ENCODE peak calls at places on chromosomes 11 and 22, in six cellular contexts. M is NCI-H1417 treated with DMSO at 0.1 percent for 48 hours, O is pancreas, S is M059J, D is osteoblast, R is T-helper 9 cell. K is an unnamed sample.

GRCh38 chr11:65649656-65650546 is 12.0 kb downstream of the SIPA1 start:
- DNase-seq in M (no peak), O (peak; percentile 35), S (no peak), D (peak; percentile 80), R (no peak), K (no peak)

GRCh38 chr11:128924109-128924508 is 18.6 kb downstream of the TP53AIP1 start:
- DNase-seq in M (no peak), O (no peak), S (no peak), D (peak; percentile 39), R (no peak), K (no peak)

GRCh38 chr11:126500981-126501380 is 145.5 kb downstream of the ST3GAL4 start:
- DNase-seq in M (no peak), O (no peak), S (no peak), D (no peak), R (no peak), K (no peak)

GRCh38 chr11:74311352-74311926 is at the start of gene P4HA3:
- DNase-seq in M (no peak), O (peak; percentile 83), S (peak; percentile 51), D (peak; percentile 95), R (peak; percentile 10), K (no peak)

GRCh38 chr11:117094776-117095175 is 3.5 kb downstream of the SIK3 start:
- DNase-seq in M (no peak), O (no peak), S (peak; percentile 56), D (peak; percentile 88), R (no peak), K (no peak)

GRCh38 chr11:20407344-20407743 is 19.8 kb downstream of the PRMT3 start:
- DNase-seq in M (no peak), O (no peak), S (no peak), D (no peak), R (no peak), K (no peak)

GRCh38 chr11:85918910-85919794 is 64.0 kb downstream of the CCDC83 start:
- DNase-seq in M (no peak), O (no peak), S (no peak), D (peak; percentile 56), R (no peak), K (no peak)

GRCh38 chr11:95170294-95170693 is 60.7 kb downstream of the SESN3 start:
- DNase-seq in M (no peak), O (no peak), S (no peak), D (no peak), R (no peak), K (no peak)

GRCh38 chr11:17273668-17274321 is 2.7 kb upstream of the NUCB2 start:
- DNase-seq in M (no peak), O (no peak), S (peak; percentile 40), D (no peak), R (no peak), K (no peak)

GRCh38 chr11:118111019-118111743 is 24.4 kb upstream of the SMIM35 start:
- DNase-seq in M (no peak), O (no peak), S (no peak), D (no peak), R (no peak), K (no peak)

GRCh38 chr11:12017243-12017678 is 8.8 kb upstream of the DKK3 start:
- DNase-seq in M (no peak), O (no peak), S (peak; percentile 75), D (peak; percentile 91), R (no peak), K (no peak)

GRCh38 chr11:93852242-93852641 is 1.8 kb upstream of the VSTM5 start:
- DNase-seq in M (no peak), O (no peak), S (no peak), D (no peak), R (no peak), K (no peak)

GRCh38 chr11:117826360-117826635 is 1.8 kb upstream of the FXYD2 start:
- DNase-seq in M (no peak), O (no peak), S (no peak), D (peak; percentile 65), R (no peak), K (no peak)

GRCh38 chr11:9142732-9143131 is 51.3 kb upstream of the SCUBE2 start:
- DNase-seq in M (no peak), O (no peak), S (no peak), D (no peak), R (no peak), K (peak; percentile 28)

GRCh38 chr11:111059726-111060125 is 185.8 kb upstream of the POU2AF2 start:
- DNase-seq in M (no peak), O (no peak), S (peak; percentile 86), D (no peak), R (no peak), K (no peak)

GRCh38 chr11:59183768-59184167 is 11.8 kb downstream of the DTX4 start:
- DNase-seq in M (no peak), O (no peak), S (no peak), D (no peak), R (no peak), K (no peak)

GRCh38 chr11:107598225-107599139 is 7.5 kb downstream of the ELMOD1 start:
- DNase-seq in M (no peak), O (no peak), S (peak; percentile 42), D (peak; percentile 91), R (no peak), K (no peak)

GRCh38 chr11:76637491-76638266 is 32.9 kb downstream of the LRRC32 start:
- DNase-seq in M (no peak), O (no peak), S (no peak), D (no peak), R (no peak), K (no peak)

GRCh38 chr22:17100621-17101020 is 15.8 kb downstream of the IL17RA start:
- DNase-seq in M (no peak), O (no peak), S (no peak), D (no peak), R (no peak), K (no peak)

GRCh38 chr22:23248583-23248982 is 68.3 kb downstream of the BCR start:
- DNase-seq in M (no peak), O (no peak), S (peak; percentile 46), D (peak; percentile 82), R (no peak), K (no peak)

K was measured in cerebellar nuclear complex.